ENCODE peak calls at places on chromosome 1, in four cellular contexts. J, F, H and K are unnamed samples.

GRCh38 chr1:48007044-48007443 is 9.9 kb upstream of the TRABD2B start:
- DNase-seq in H (peak; percentile 8), J (no peak), F (no peak), K (no peak)

GRCh38 chr1:213939888-213940287 is 47.9 kb upstream of the PROX1 start:
- DNase-seq in H (no peak), F (no peak), J (no peak), K (no peak)

GRCh38 chr1:226407497-226408284 is at the start of gene PARP1:
- DNase-seq in J (peak; percentile 90), F (peak; percentile 50), H (peak; percentile 99), K (no peak)

GRCh38 chr1:65416767-65417166 is 3.7 kb upstream of the LEPR start:
- DNase-seq in H (no peak), J (no peak), F (no peak), K (no peak)

GRCh38 chr1:203627819-203628184 is 1.2 kb downstream of the ATP2B4 start:
- DNase-seq in J (no peak), H (peak; percentile 58), F (no peak), K (no peak)

GRCh38 chr1:33588726-33589125 is 116.3 kb downstream of the ZSCAN20 start:
- DNase-seq in J (no peak), F (no peak), H (no peak), K (no peak)

GRCh38 chr1:24902471-24902891 is 27.6 kb downstream of the RUNX3 start:
- DNase-seq in F (no peak), H (no peak), J (no peak), K (no peak)

GRCh38 chr1:167450843-167451242 is 67.5 kb downstream of the CD247 start:
- DNase-seq in H (no peak), F (no peak), J (no peak), K (no peak)

GRCh38 chr1:227790868-227791267 is 24.6 kb upstream of the PRSS38 start:
- DNase-seq in F (no peak), J (no peak), H (no peak), K (no peak)

GRCh38 chr1:77899647-77900320 is 11.4 kb downstream of the NEXN start:
- DNase-seq in F (no peak), H (peak; percentile 65), J (no peak), K (no peak)

GRCh38 chr1:2602866-2603520 is 16.4 kb downstream of the PRXL2B start:
- DNase-seq in H (no peak), J (no peak), F (no peak), K (no peak)

GRCh38 chr1:239987103-239987745 is 104.5 kb upstream of the FMN2 start:
- DNase-seq in H (peak; percentile 78), F (no peak), J (no peak), K (no peak)

GRCh38 chr1:119606394-119606793 is 41.7 kb downstream of the ZNF697 start:
- DNase-seq in J (no peak), H (no peak), F (no peak), K (no peak)

GRCh38 chr1:69700770-69701169 is 133.0 kb downstream of the LRRC7 start:
- DNase-seq in H (peak; percentile 41), F (no peak), J (peak; percentile 4), K (no peak)

GRCh38 chr1:232875536-232875935 is 70.3 kb downstream of the MAP10 start:
- DNase-seq in J (no peak), F (no peak), H (no peak), K (no peak)

GRCh38 chr1:71502026-71502425 is 421.2 kb upstream of the ZRANB2 start:
- DNase-seq in F (no peak), H (no peak), J (no peak), K (no peak)

GRCh38 chr1:24117722-24118409 is 5.9 kb upstream of the MYOM3 start:
- DNase-seq in F (no peak), J (peak; percentile 61), H (peak; percentile 86), K (no peak)

GRCh38 chr1:243842978-243843490 is 7.0 kb downstream of the AKT3 start:
- DNase-seq in J (no peak), F (no peak), H (peak; percentile 82), K (peak; percentile 27)

GRCh38 chr1:192506741-192507155 is 68.8 kb upstream of the RGS1 start:
- DNase-seq in F (no peak), J (no peak), H (peak; percentile 54), K (no peak)

GRCh38 chr1:97864615-97865014 is 56.2 kb downstream of the DPYD start:
- DNase-seq in H (no peak), J (no peak), F (no peak), K (no peak)

GRCh38 chr1:231194843-231195516 is 33.1 kb downstream of the TRIM67 start:
- DNase-seq in F (no peak), J (no peak), H (peak; percentile 19), K (peak; percentile 49)

GRCh38 chr1:165666152-165666551 is 32.2 kb downstream of the ALDH9A1 start:
- DNase-seq in J (no peak), H (no peak), F (no peak), K (no peak)

GRCh38 chr1:225652726-225653462 is at the start of gene ENAH:
- DNase-seq in H (peak; percentile 88), F (no peak), J (peak; percentile 81), K (no peak)

GRCh38 chr1:202567747-202568146 is 142.5 kb downstream of the SYT2 start:
- DNase-seq in H (no peak), F (no peak), J (no peak), K (no peak)

GRCh38 chr1:196637606-196638005 is 14.2 kb upstream of the CFH start:
- DNase-seq in F (no peak), H (no peak), J (no peak), K (no peak)

GRCh38 chr1:59502009-59502691 is 205.3 kb downstream of the FGGY start:
- DNase-seq in H (no peak), J (no peak), F (no peak), K (no peak)

GRCh38 chr1:162720996-162721395 is 69.5 kb upstream of the HSD17B7 start:
- DNase-seq in H (no peak), F (no peak), J (no peak), K (no peak)

GRCh38 chr1:185916866-185917265 is 182.7 kb downstream of the HMCN1 start:
- DNase-seq in H (peak; percentile 67), F (no peak), J (no peak), K (no peak)

GRCh38 chr1:241976264-241976663 is 18.7 kb downstream of the BECN2 start:
- DNase-seq in F (no peak), J (no peak), H (no peak), K (no peak)

GRCh38 chr1:101130673-101131072 is 105.1 kb upstream of the DPH5 start:
- DNase-seq in F (no peak), J (no peak), H (peak; percentile 74), K (peak; percentile 71)

GRCh38 chr1:7470904-7471638 is 300.0 kb upstream of the VAMP3 start:
- DNase-seq in F (peak; percentile 95), J (no peak), H (peak; percentile 95), K (peak; percentile 81)

GRCh38 chr1:86987446-86987845 is 73.0 kb downstream of the HS2ST1 start:
- DNase-seq in J (no peak), F (no peak), H (no peak), K (no peak)

GRCh38 chr1:80509965-80510522 is 1290.7 kb upstream of the ADGRL2 start:
- DNase-seq in H (peak; percentile 10), J (no peak), F (no peak), K (no peak)

GRCh38 chr1:94037392-94038229 is 83.3 kb downstream of the ABCA4 start:
- DNase-seq in H (peak; percentile 76), J (no peak), F (no peak), K (no peak)

GRCh38 chr1:161305872-161306519 is 3.8 kb downstream of the MPZ start:
- DNase-seq in J (peak; percentile 87), H (no peak), F (peak; percentile 5), K (no peak)

DNA sequence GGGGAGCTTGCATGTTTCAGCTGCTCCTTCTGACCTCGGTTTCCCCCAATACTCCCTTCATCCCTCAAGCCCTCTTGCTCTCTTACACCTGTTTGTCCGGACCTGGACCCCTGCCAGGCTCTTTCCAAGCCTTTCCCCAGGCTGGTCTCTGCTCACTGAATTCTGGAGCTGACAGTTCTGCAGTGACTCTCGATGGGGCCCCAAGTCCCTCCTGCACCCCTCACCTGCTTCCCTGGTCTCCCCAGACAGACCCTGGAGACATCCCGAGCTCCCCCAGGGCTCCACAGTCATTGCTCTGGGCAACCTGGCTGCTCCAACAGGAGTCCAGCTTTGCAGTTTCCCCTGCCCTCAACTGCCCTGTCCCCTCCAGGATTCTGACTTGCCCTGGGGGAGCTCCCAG is 198.6 kb downstream of the GRIK3 start:
- DNase-seq in H (no peak), J (no peak), F (no peak), K (no peak)
- TF ChIP-seq CTCF in H (no peak), J (no peak), F (no peak), K (no peak)

DNA sequence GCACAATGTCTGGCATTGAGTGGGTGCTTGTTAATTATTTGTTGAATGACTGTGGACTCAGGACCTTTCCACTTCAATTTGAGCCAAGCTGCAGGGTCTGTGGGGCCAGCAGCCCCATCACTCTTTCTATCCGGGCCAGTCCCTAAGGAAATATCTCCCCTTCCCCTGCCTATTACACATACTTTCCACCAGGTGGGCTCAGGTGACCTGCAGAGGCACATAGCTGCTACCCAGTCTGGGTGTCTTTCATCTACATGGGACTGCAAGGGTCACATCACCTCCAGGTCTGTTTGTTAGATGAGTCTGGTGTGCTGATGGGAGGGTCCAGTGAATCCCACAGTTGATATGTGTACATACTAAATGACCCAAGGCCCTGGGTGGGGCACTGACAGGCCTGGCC is 59.6 kb upstream of the KDM4A start:
- DNase-seq in H (no peak), F (no peak), J (no peak), K (no peak)
- TF ChIP-seq CTCF in H (peak; percentile 53), F (peak; percentile 16), J (no peak), K (peak; percentile 46)

GRCh38 chr1:55214903-55215193 is 316 bp downstream of the USP24 start:
- DNase-seq in H (no peak), F (no peak), J (peak; percentile 33), K (no peak)
- TF ChIP-seq CTCF in H (no peak), F (no peak), J (no peak), K (no peak)

GRCh38 chr1:156378557-156378956 is 9.5 kb downstream of the RHBG start:
- DNase-seq in J (no peak), F (no peak), H (no peak), K (no peak)

GRCh38 chr1:156383023-156383422 is 14.0 kb downstream of the RHBG start:
- DNase-seq in H (peak; percentile 86), J (peak; percentile 47), F (peak; percentile 14), K (no peak)

GRCh38 chr1:156376958-156377919 is 8.2 kb downstream of the RHBG start:
- DNase-seq in F (no peak), J (no peak), H (no peak), K (no peak)

GRCh38 chr1:156382561-156382960 is 13.6 kb downstream of the RHBG start:
- DNase-seq in J (no peak), H (peak; percentile 42), F (no peak), K (no peak)

DNA sequence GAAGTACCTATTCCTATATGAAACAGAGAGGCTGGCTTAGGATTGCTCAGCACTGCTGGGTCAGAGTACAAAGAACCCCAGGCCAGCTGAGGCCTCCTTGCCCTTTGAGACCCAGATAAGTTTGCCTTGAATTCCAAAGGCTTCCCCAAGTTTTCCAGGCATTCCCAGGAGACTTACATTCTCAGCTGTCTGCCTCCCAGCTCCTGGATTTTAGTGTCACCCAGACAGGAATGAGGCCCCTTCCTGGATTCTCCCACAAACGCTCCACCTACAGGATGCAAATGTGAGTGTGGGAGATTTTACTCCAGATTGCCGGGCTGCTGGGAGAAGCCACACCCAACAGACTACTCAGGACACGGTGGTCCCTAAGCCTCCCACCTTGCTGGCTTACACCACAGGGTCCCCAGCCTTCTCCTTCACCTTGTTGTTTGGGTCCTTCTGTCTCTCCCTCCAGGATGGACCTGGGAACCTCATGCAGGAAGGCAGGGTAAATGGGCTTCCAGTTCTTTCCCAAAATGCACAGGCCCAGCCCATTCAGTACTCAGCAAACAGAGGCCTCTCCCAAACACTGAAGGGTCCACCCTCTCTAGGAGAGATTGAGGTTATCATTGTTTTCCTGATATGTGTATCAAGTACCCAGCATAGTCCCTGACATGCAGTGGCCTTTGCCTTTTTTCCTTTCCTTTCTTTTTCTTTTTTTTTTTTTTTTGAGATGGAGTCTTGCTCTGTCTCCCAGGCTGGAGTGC is 10.6 kb downstream of the RHBG start:
- DNase-seq in F (no peak), J (no peak), H (peak; percentile 61), K (no peak)
- TF ChIP-seq CTCF in F (peak; percentile 6), J (no peak), H (peak; percentile 42), K (no peak)